ENCODE peak calls at places on chromosomes 3 and 15, in five cellular contexts. Y, L, V, S and Q are unnamed samples.

GRCh38 chr3:49724586-49724985 is 835 bp upstream of the GMPPB start:
- DNase-seq in L (peak), Y (no peak), V (no peak), S (no peak), Q (no peak)

GRCh38 chr3:160950542-160950941 is 154.6 kb downstream of the B3GALNT1 start:
- DNase-seq in V (no peak), Y (no peak), L (no peak), S (no peak), Q (no peak)

GRCh38 chr15:64571857-64572291 is 111.5 kb downstream of the ZNF609 start:
- DNase-seq in L (no peak), V (no peak), Y (no peak), S (peak), Q (no peak)

GRCh38 chr15:94177112-94177511 is 54.2 kb upstream of the MCTP2 start:
- DNase-seq in S (peak), Y (no peak), L (no peak), V (no peak), Q (no peak)

GRCh38 chr3:37256447-37256846 is 82.1 kb upstream of the LRRFIP2 start:
- DNase-seq in L (no peak), Y (no peak), V (no peak), S (peak), Q (no peak)

GRCh38 chr15:26580943-26581342 is 191.9 kb downstream of the GABRB3 start:
- DNase-seq in Y (no peak), L (no peak), V (no peak), S (no peak), Q (no peak)

GRCh38 chr3:182739619-182740018 is 53.7 kb upstream of the ATP11B start:
- DNase-seq in S (no peak), L (no peak), V (no peak), Y (no peak), Q (no peak)

GRCh38 chr3:51974963-51975856 is at the start of gene ABHD14A:
- DNase-seq in Y (peak), S (peak), V (no peak), L (peak), Q (peak)

GRCh38 chr15:91411570-91411969 is 311.5 kb downstream of the SV2B start:
- DNase-seq in V (no peak), S (no peak), L (no peak), Y (no peak), Q (no peak)

GRCh38 chr3:71518089-71518488 is 65.4 kb downstream of the FOXP1 start:
- DNase-seq in L (no peak), V (no peak), S (no peak), Y (no peak), Q (no peak)

GRCh38 chr15:58988011-58988785 is 735 bp downstream of the RNF111 start:
- DNase-seq in Y (peak), L (peak), S (peak), V (peak), Q (peak)

GRCh38 chr3:52323526-52324295 is 7.6 kb downstream of the DNAH1 start:
- DNase-seq in L (no peak), Y (no peak), V (no peak), S (no peak), Q (no peak)

GRCh38 chr15:40922608-40923005 is 6.5 kb upstream of the DLL4 start:
- DNase-seq in S (no peak), V (no peak), L (no peak), Y (no peak), Q (no peak)